ENCODE peak calls at places on chromosomes 2 and 18, in four cellular contexts. M is uterus, B is Calu3, W is GM12878. G is an unnamed sample.

GRCh38 chr2:28586864-28587263 is 91.0 kb downstream of the PLB1 start:
- DNase-seq in B (no peak), M (no peak), W (no peak), G (no peak)

GRCh38 chr2:86118130-86118529 is 12.1 kb downstream of the PTCD3 start:
- DNase-seq in W (no peak), M (no peak), B (no peak), G (no peak)

GRCh38 chr18:24234330-24234729 is 95.5 kb downstream of the CABYR start:
- DNase-seq in M (no peak), B (no peak), W (no peak), G (no peak)

GRCh38 chr2:206585335-206585734 is 57.0 kb upstream of the FAM237A start:
- DNase-seq in M (no peak), W (no peak), B (no peak), G (peak; percentile 2)

GRCh38 chr2:108217211-108217610 is 22.6 kb upstream of the SULT1C3 start:
- DNase-seq in B (no peak), W (no peak), M (no peak), G (peak; percentile 40)

GRCh38 chr2:161208527-161209139 is 48.4 kb downstream of the TANK start:
- DNase-seq in B (no peak), M (no peak), W (no peak), G (peak; percentile 86)

GRCh38 chr18:13626544-13626908 is 99.8 kb downstream of the FAM210A start:
- DNase-seq in W (no peak), M (no peak), B (no peak), G (no peak)

GRCh38 chr2:188853307-188853706 is 120.9 kb upstream of the COL3A1 start:
- DNase-seq in B (no peak), W (no peak), M (no peak), G (no peak)

GRCh38 chr2:209391776-209392401 is 32.0 kb upstream of the MAP2 start:
- DNase-seq in W (no peak), B (no peak), M (no peak), G (peak; percentile 16)

GRCh38 chr2:241925277-241925676 is 55.7 kb downstream of the RTP5 start:
- DNase-seq in B (no peak), W (no peak), M (no peak), G (no peak)

GRCh38 chr2:102049756-102050443 is 58.1 kb downstream of the IL1R2 start:
- DNase-seq in W (no peak), B (no peak), M (no peak), G (no peak)

GRCh38 chr2:63763336-63764056 is 78.2 kb upstream of the UGP2 start:
- DNase-seq in M (no peak), W (no peak), B (peak; percentile 5), G (no peak)

GRCh38 chr2:217671043-217671442 is 331.8 kb downstream of the TNS1 start:
- DNase-seq in W (no peak), B (no peak), M (no peak), G (no peak)

GRCh38 chr2:37523861-37524362 is 147.5 kb downstream of the CDC42EP3 start:
- DNase-seq in B (no peak), M (peak; percentile 56), W (no peak), G (peak; percentile 25)

GRCh38 chr2:109210431-109211200 is 81.6 kb downstream of the SH3RF3 start:
- DNase-seq in W (no peak), B (no peak), M (no peak), G (no peak)

GRCh38 chr2:103289101-103289725 is 527.4 kb downstream of the TMEM182 start:
- DNase-seq in M (no peak), B (no peak), W (no peak), G (no peak)

GRCh38 chr18:2293109-2293839 is 278.0 kb downstream of the METTL4 start:
- DNase-seq in B (no peak), M (no peak), W (no peak), G (no peak)
- TF ChIP-seq CTCF in B (no peak), M (no peak), W (no peak), G (no peak)

GRCh38 chr2:216517447-216517846 is 18.8 kb downstream of the RPL37A start:
- DNase-seq in B (no peak), M (no peak), W (no peak), G (no peak)

GRCh38 chr2:216520156-216520555 is 21.5 kb downstream of the RPL37A start:
- DNase-seq in B (no peak), M (no peak), W (no peak), G (peak; percentile 48)

GRCh38 chr2:216519154-216519762 is 20.6 kb downstream of the RPL37A start:
- DNase-seq in M (peak; percentile 51), W (no peak), B (peak; percentile 76), G (peak; percentile 90)

GRCh38 chr2:216516730-216517350 is 18.2 kb downstream of the RPL37A start:
- DNase-seq in W (no peak), M (no peak), B (no peak), G (no peak)
- TF ChIP-seq CTCF in W (peak; percentile 54), M (peak; percentile 89), B (peak; percentile 53), G (peak; percentile 51)

DNA sequence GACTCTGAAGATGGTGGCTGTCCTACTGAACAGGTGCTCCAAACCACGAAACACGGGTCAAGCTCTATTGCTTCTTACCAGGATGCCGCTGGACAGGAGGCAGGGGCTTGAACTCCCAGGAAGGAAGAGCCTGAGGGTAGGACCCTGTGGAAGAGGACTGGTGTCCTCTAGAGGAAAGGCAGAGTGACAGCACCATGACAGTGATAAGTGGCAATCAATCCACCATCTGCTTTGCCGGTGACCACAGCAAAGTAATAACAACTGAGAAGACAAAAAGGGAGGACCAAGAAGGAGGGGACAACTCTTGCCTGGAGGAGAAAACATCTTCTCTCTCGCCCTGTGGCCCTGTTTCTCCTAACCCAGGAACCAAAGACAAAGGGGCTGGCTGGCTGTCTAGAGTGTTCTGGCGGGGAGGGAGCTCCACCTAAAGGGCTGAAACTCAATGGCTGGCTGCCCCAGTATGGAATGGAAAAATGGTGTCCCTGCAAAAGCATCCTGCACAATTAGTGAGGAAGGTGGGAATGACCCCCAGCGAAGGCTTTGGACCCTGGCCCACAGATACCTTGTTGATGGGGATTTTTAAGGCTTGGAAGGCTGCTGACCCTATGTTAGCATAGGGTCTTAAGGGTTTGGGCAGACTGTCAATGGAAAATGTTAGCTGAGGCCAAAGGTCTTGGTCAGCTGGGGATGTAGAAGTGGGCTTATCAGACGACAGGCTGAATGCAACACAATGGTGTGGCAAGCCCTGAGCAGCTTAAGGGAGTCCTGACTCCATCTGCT is 35.4 kb downstream of the PROC start:
- DNase-seq in M (no peak), B (no peak), W (no peak), G (no peak)
- TF ChIP-seq CTCF in M (no peak), B (no peak), W (peak; percentile 34), G (peak; percentile 30)

DNA sequence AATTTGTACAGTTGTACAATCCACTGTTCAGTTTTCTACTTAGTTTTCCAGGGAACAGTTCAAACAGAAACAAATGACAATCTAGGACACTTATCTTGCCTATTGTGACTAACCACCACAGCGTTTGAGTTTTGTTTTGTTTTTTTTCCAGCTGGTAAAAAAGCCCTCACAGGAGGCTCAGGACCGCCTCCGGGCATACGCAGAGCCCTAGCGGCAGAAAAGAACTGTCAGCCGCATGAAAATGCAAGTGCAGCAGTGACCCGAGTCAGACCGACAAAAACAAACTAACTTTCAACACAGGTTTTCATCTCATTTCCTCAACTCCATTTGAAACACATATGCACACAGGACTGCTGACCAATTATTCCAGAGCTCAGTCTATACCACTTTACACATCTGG is 68.6 kb downstream of the STEAP3 start:
- DNase-seq in M (no peak), W (no peak), B (no peak), G (peak; percentile 34)
- TF ChIP-seq CTCF in M (no peak), W (no peak), B (no peak), G (peak; percentile 65)

DNA sequence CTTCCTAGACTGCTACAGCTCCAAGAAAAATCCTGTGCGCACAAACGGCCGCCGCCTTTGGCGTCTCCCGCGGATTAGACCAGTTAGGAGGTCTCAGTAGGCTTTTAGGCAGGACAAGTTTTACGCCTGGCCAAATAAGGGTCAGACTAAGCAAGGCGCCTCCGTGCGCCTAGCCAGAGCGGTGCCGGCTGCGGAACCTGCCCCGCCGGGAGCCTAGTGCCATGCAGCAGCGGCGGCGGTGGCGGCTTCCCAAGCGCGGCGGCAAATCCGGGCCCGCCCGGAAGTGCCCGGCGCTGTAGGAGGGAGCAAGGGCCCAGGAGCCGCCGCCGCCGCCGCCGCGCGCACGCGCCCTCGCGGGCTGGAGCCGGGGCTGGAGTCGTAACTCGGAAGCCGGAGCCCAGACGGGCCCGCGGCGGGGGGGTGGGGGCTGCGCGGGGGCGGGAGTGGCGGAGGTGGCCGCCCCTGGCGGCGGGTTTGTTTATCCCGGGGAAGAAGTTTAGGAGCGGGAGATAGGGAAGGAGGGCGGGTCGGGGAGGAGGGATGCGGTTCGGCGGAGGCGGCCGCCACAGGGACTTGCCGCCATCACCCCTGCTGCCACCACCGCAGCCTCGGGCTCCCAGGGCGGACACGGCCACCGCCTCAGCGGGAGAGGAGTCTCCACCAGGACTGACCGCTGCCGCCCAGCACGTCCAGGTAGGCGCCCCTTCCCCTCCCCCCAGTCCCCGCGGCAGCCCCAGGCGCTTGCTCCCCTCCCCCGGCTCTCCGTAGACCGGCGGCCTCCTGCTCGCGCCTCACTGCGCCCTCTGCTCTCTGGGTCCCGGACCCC is at the start of gene SPOPL:
- DNase-seq in W (no peak), M (peak; percentile 93), B (peak; percentile 95), G (peak; percentile 83)
- TF ChIP-seq CTCF in W (peak; percentile 6), M (peak; percentile 19), B (peak; percentile 35), G (peak; percentile 25)

GRCh38 chr18:9507565-9508088 is 32.3 kb downstream of the RALBP1 start:
- DNase-seq in B (no peak), M (no peak), W (no peak), G (no peak)

GRCh38 chr18:9506046-9506792 is 30.9 kb downstream of the RALBP1 start:
- DNase-seq in W (no peak), M (no peak), B (peak; percentile 49), G (no peak)

GRCh38 chr18:9513971-9514512 is 38.7 kb downstream of the RALBP1 start:
- DNase-seq in W (no peak), B (no peak), M (no peak), G (peak; percentile 37)

GRCh38 chr18:9508446-9509025 is 33.2 kb downstream of the RALBP1 start:
- DNase-seq in M (no peak), W (no peak), B (no peak), G (no peak)
- TF ChIP-seq CTCF in M (no peak), W (no peak), B (no peak), G (no peak)

DNA sequence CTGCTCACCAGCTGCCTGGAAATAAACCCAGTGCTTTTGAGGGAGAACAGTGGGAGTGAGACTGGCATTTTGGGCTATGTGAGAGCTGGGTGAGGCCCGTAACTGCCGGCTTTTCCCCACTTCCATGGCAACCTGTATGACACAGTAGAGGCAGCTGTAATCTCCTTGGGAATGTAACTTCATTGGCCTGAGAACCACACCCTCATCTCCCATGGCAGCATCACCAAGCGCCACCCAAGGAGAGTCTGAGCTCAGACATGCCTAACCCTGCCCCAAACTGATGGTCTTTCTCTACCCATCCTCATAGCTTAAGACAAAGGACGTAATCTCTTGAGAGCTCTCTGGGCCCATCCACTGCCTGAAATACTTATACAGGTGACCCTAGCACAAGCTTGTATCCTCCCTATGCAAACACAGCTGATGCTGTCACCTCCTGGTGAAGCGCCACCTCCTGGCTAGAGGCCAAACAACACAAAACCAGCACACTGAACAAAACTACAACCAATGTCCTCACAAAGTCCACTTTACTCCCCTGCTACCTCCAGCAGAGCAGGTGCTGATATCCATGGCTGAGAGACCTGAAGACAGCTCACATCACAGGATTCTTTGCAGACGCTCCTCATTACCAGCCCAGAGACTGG is 763.4 kb upstream of the NRXN1 start:
- DNase-seq in W (no peak), B (peak; percentile 3), M (no peak), G (no peak)
- TF ChIP-seq CTCF in W (peak; percentile 40), B (no peak), M (no peak), G (peak; percentile 54)

G was measured in brain microvascular endothelial cell.